ENCODE peak calls at places on chromosome 2, in five cellular contexts. One of them, this sample, is unnamed.

GRCh38 chr2:180705122-180705521 is 275.3 kb upstream of the UBE2E3 start:
- DNase-seq in stomach: no peak
- DNase-seq in foreskin melanocyte: no peak
- DNase-seq in foreskin fibroblast: peak; percentile 59
- DNase-seq in HuH-7.5: no peak
- DNase-seq in this sample: no peak

GRCh38 chr2:12728221-12728777 is 11.6 kb downstream of the TRIB2 start:
- DNase-seq in HuH-7.5: no peak
- DNase-seq in stomach: no peak
- DNase-seq in foreskin melanocyte: no peak
- DNase-seq in foreskin fibroblast: no peak
- DNase-seq in this sample: peak; percentile 91

GRCh38 chr2:169247231-169247630 is 115.1 kb downstream of the LRP2 start:
- DNase-seq in stomach: no peak
- DNase-seq in foreskin melanocyte: no peak
- DNase-seq in HuH-7.5: no peak
- DNase-seq in foreskin fibroblast: no peak
- DNase-seq in this sample: no peak

GRCh38 chr2:23596316-23596885 is 211.4 kb downstream of the KLHL29 start:
- DNase-seq in foreskin melanocyte: no peak
- DNase-seq in foreskin fibroblast: peak; percentile 44
- DNase-seq in HuH-7.5: no peak
- DNase-seq in stomach: no peak
- DNase-seq in this sample: no peak

GRCh38 chr2:101766871-101767739 is 69.6 kb downstream of the MAP4K4 start:
- DNase-seq in HuH-7.5: no peak
- DNase-seq in stomach: no peak
- DNase-seq in foreskin fibroblast: peak; percentile 92
- DNase-seq in foreskin melanocyte: peak; percentile 71
- DNase-seq in this sample: no peak

GRCh38 chr2:234763051-234763909 is 188.5 kb upstream of the SH3BP4 start:
- DNase-seq in foreskin fibroblast: peak; percentile 83
- DNase-seq in stomach: no peak
- DNase-seq in HuH-7.5: peak; percentile 17
- DNase-seq in foreskin melanocyte: no peak
- DNase-seq in this sample: no peak

GRCh38 chr2:38835015-38835601 is 40.6 kb downstream of the DHX57 start:
- DNase-seq in foreskin fibroblast: peak; percentile 25
- DNase-seq in HuH-7.5: no peak
- DNase-seq in foreskin melanocyte: peak; percentile 30
- DNase-seq in stomach: no peak
- DNase-seq in this sample: peak; percentile 4

GRCh38 chr2:54818226-54818625 is 94.8 kb downstream of the EML6 start:
- DNase-seq in foreskin fibroblast: no peak
- DNase-seq in HuH-7.5: no peak
- DNase-seq in stomach: no peak
- DNase-seq in foreskin melanocyte: no peak
- DNase-seq in this sample: no peak

GRCh38 chr2:238440331-238440730 is 13.6 kb downstream of the ASB1 start:
- DNase-seq in stomach: no peak
- DNase-seq in foreskin fibroblast: no peak
- DNase-seq in foreskin melanocyte: no peak
- DNase-seq in HuH-7.5: no peak
- DNase-seq in this sample: no peak

GRCh38 chr2:207042155-207042554 is 102.8 kb downstream of the CPO start:
- DNase-seq in stomach: no peak
- DNase-seq in foreskin melanocyte: no peak
- DNase-seq in HuH-7.5: no peak
- DNase-seq in foreskin fibroblast: no peak
- DNase-seq in this sample: no peak

GRCh38 chr2:70887550-70888229 is 48.0 kb upstream of the ATP6V1B1 start:
- DNase-seq in foreskin melanocyte: no peak
- DNase-seq in HuH-7.5: no peak
- DNase-seq in stomach: peak; percentile 40
- DNase-seq in foreskin fibroblast: no peak
- DNase-seq in this sample: no peak

GRCh38 chr2:229857634-229858033 is 64.2 kb downstream of the TRIP12 start:
- DNase-seq in HuH-7.5: no peak
- DNase-seq in stomach: no peak
- DNase-seq in foreskin melanocyte: no peak
- DNase-seq in foreskin fibroblast: no peak
- DNase-seq in this sample: no peak

This sample was measured in Jurkat, Clone E6-1.